ENCODE peak calls at places on chromosome 1, in seven cellular contexts. S is CD8-positive, alpha-beta memory T cell; I is heart left ventricle; Q is left ventricle myocardium inferior; A is pancreas; W is stomach; M is cardiac muscle cell. B is an unnamed sample.

GRCh38 chr1:7447093-7447492 is 324.0 kb upstream of the VAMP3 start:
- DNase-seq in Q (no peak), I (no peak), S (no peak), M (no peak), A (no peak), W (no peak), B (no peak)

GRCh38 chr1:162854245-162854860 is 6.6 kb downstream of the CCDC190 start:
- DNase-seq in I (peak; percentile 41), A (peak; percentile 45), M (peak; percentile 84), Q (peak; percentile 24), W (peak; percentile 76), S (peak; percentile 25), B (peak; percentile 47)

GRCh38 chr1:234954613-234955012 is 174.0 kb downstream of the TOMM20 start:
- DNase-seq in I (no peak), W (no peak), M (no peak), A (no peak), S (no peak), Q (no peak), B (no peak)

GRCh38 chr1:3319874-3320245 is 134.6 kb upstream of the ARHGEF16 start:
- DNase-seq in I (no peak), W (peak; percentile 75), S (no peak), A (peak; percentile 70), Q (no peak), M (peak; percentile 74), B (peak; percentile 35)

GRCh38 chr1:58779837-58780585 is 3.8 kb downstream of the JUN start:
- DNase-seq in W (peak; percentile 72), Q (peak; percentile 15), I (peak; percentile 33), M (peak; percentile 80), S (peak; percentile 27), A (peak; percentile 71), B (peak; percentile 12)

GRCh38 chr1:66402194-66402593 is 131.8 kb upstream of the SGIP1 start:
- DNase-seq in I (peak; percentile 85), Q (peak; percentile 80), M (peak; percentile 69), A (peak; percentile 14), S (no peak), W (no peak), B (peak; percentile 88)

GRCh38 chr1:145858238-145858936 is 494 bp downstream of the PIAS3 start:
- DNase-seq in S (peak; percentile 66), W (peak; percentile 61), M (peak; percentile 49), I (peak; percentile 59), Q (peak; percentile 54), A (peak; percentile 43), B (peak; percentile 87)

GRCh38 chr1:203536981-203537455 is 43.1 kb downstream of the OPTC start:
- DNase-seq in S (no peak), I (no peak), W (peak; percentile 79), M (peak; percentile 94), A (no peak), Q (no peak), B (no peak)

GRCh38 chr1:207922554-207922953 is 11.6 kb upstream of the CD34 start:
- DNase-seq in W (no peak), S (no peak), Q (peak; percentile 69), A (no peak), M (no peak), I (peak; percentile 80), B (peak; percentile 90)

GRCh38 chr1:12184008-12184681 is 17.4 kb downstream of the TNFRSF1B start:
- DNase-seq in I (peak; percentile 89), M (peak; percentile 96), W (peak; percentile 56), A (peak; percentile 35), Q (peak; percentile 86), S (no peak), B (peak; percentile 95)

GRCh38 chr1:170886460-170886859 is 48.9 kb upstream of the MROH9 start:
- DNase-seq in I (no peak), Q (no peak), W (no peak), S (no peak), M (no peak), A (no peak), B (no peak)

DNA sequence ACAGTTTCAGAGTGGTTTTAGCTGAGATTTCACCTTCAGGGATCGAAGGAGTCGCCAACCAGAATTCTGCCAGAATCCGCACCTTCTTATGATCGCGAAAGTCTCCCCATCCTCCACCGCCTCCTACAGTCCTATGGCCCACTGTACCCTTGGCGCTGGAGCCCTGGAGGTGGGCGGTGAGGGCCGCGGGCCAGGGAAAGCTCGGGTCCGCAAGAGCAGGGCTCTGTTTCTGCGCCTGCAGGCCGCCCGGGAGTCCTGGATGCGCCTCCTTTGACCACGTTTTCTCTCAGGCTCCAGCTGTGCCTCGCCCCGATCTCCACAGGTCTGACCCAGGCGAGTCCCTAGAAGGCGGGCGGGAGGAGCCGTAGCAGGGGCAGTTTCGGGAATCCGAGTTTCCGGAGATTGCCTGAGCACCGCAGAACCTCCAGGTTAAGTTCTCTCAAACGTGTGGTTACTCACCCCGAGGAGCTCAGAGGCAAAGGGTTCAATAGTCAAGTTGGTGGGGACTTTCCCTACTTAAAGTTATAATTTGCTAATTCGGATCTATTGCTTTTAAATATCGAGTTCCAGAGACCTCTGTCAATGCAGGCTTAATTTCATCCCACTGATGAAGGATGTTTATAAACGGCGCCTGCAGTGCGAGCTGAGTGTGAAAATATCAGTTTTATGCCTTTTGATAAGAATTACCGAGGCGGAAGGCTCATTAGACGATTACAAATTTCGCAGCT is 3.2 kb upstream of the LHX8 start:
- DNase-seq in S (no peak), M (no peak), I (no peak), W (no peak), A (no peak), Q (no peak), B (no peak)
- H3K4me1 ChIP-seq in S (no peaks in the 10 kb centered on the region), M (peaks cover 17% of the 10 kb centered on the region), I (peaks cover 25% of the 10 kb centered on the region), W (peaks cover 23% of the 10 kb centered on the region), A (peaks cover 7% of the 10 kb centered on the region), Q (peaks cover 20% of the 10 kb centered on the region), B (no peaks in the 10 kb centered on the region)

DNA sequence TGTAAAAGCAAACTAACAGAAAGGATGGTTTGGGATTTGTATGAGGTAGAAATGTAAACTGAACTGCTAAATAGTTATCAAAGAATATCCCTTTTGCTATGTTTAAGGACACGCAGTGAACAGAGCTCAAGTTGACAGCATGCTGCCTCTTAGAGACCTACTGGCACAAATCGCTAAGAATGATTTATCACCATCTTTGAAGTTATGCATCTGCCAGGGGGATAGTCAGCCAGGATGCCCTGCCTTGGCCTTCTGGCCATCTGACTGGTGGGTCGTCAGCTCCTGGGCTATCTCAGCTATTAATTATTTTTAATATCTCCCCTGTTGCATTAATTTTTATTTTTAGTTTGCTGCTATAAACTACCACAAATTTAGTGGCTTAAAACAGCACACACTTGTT is 334.8 kb upstream of the KAZN start:
- DNase-seq in M (no peak), W (no peak), A (no peak), Q (no peak), I (no peak), S (no peak), B (no peak)
- H3K27ac ChIP-seq in M (no peak overlapping the region), W (no peak overlapping the region), A (no peak overlapping the region), Q (no peak overlapping the region), I (no peak overlapping the region), S (no peak overlapping the region), B (no peak overlapping the region)

GRCh38 chr1:42933060-42933586 is 25.5 kb downstream of the SLC2A1 start:
- DNase-seq in A (no peak), W (no peak), Q (no peak), I (no peak), M (no peak), S (no peak), B (no peak)
- H3K4me1 ChIP-seq in A (no peaks in the 10 kb centered on the region), W (peaks cover 78% of the 10 kb centered on the region), Q (peaks cover 50% of the 10 kb centered on the region), I (peaks cover 24% of the 10 kb centered on the region), M (peaks cover 10% of the 10 kb centered on the region), S (peaks cover 86% of the 10 kb centered on the region), B (peaks cover 3% of the 10 kb centered on the region)

DNA sequence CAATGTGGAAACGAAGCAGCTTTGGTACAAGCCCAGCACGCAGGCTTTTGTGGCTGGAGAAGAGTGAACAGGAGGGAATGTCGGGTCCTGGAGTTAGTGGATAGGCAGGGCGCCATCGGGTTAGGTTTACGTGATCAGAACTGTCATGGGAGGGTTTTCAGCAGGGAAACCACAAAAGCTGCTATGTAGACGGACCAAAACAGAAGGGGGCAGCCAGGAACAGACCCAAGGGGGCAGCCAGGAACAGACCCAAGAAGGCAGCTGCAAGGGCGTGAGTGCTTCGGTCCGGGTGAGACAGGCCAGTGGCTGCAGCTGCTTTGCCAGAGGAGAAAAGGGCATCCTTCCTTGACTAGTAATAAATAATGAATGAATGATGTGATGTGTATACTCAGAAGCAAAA is 77.5 kb upstream of the KIF1B start:
- DNase-seq in M (no peak), S (no peak), I (no peak), A (no peak), W (no peak), Q (no peak), B (no peak)
- H3K27ac ChIP-seq in M (no peak overlapping the region), S (no peak overlapping the region), I (no peak overlapping the region), A (no peak overlapping the region), W (no peak overlapping the region), Q (no peak overlapping the region), B (no peak overlapping the region)

DNA sequence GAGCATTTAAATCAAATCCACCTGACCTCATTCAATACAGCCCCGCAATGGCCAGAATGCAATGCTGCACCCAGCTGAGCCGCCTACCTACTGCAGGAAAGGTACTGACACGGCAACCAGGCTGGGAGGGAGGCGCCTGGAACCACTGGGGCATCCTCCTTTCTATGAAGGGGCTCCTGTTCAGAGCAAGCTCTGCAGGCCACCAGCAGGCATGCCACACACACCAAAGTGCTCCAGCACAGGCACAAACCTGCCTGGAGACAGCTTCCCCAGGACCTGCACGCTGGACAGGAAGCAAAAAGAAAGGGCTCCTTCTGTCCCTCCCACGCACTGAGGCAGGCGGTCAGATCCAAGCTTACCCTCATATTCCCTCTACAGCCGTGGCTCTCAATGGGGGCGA is 21.2 kb downstream of the CTNNBIP1 start:
- DNase-seq in Q (no peak), M (no peak), I (no peak), W (no peak), A (no peak), S (no peak), B (no peak)
- H3K4me1 ChIP-seq in Q (peaks cover 92% of the 10 kb centered on the region), M (peaks cover 32% of the 10 kb centered on the region), I (peaks cover 73% of the 10 kb centered on the region), W (peaks cover 50% of the 10 kb centered on the region), A (peaks cover 3% of the 10 kb centered on the region), S (no peaks in the 10 kb centered on the region), B (peaks cover 27% of the 10 kb centered on the region)